ENCODE peak calls at places on chromosomes 6 and 20, in seven cellular contexts. U is erythroblast, Y is prostate gland, K is uterus, M is NB4, S is esophagus squamous epithelium, B is A549. J is an unnamed sample.

GRCh38 chr6:165606740-165607008 is 56.4 kb downstream of the PDE10A start:
- DNase-seq in U (no peak), Y (no peak), K (no peak), M (no peak), S (no peak), B (no peak), J (no peak)

GRCh38 chr20:25013478-25014380 is 21.2 kb upstream of the APMAP start:
- DNase-seq in U (no peak), Y (no peak), K (no peak), M (no peak), S (no peak), B (no peak), J (no peak)

GRCh38 chr6:164151161-164151728 is 736.7 kb downstream of the QKI start:
- DNase-seq in U (no peak), Y (peak; percentile 85), K (no peak), M (no peak), S (no peak), B (no peak), J (no peak)

GRCh38 chr20:9609892-9610502 is 95.6 kb downstream of the LAMP5 start:
- DNase-seq in U (peak; percentile 45), Y (peak; percentile 51), K (peak; percentile 31), M (peak; percentile 74), S (no peak), B (peak; percentile 83), J (peak; percentile 59)

GRCh38 chr6:141464490-141464889 is 668.2 kb upstream of the GJE1 start:
- DNase-seq in U (no peak), Y (no peak), K (no peak), M (no peak), S (no peak), B (peak; percentile 44), J (no peak)

GRCh38 chr6:152124432-152125074 is 317.1 kb downstream of the ESR1 start:
- DNase-seq in U (peak; percentile 7), Y (peak; percentile 24), K (no peak), M (peak; percentile 52), S (no peak), B (peak; percentile 56), J (peak; percentile 56)

GRCh38 chr20:48728042-48728837 is 99.6 kb downstream of the PREX1 start:
- DNase-seq in U (no peak), Y (no peak), K (no peak), M (no peak), S (no peak), B (no peak), J (no peak)

GRCh38 chr6:138434915-138435314 is 30.9 kb downstream of the HEBP2 start:
- DNase-seq in U (no peak), Y (no peak), K (no peak), M (peak; percentile 25), S (no peak), B (no peak), J (no peak)

GRCh38 chr6:98634569-98634968 is 199.8 kb upstream of the POU3F2 start:
- DNase-seq in U (no peak), Y (no peak), K (no peak), M (no peak), S (no peak), B (no peak), J (no peak)

GRCh38 chr20:33945391-33946079 is 48.2 kb upstream of the RALY start:
- DNase-seq in U (no peak), Y (no peak), K (no peak), M (peak; percentile 64), S (no peak), B (peak; percentile 11), J (no peak)

GRCh38 chr6:146351018-146351417 is 192.6 kb upstream of the RAB32 start:
- DNase-seq in U (no peak), Y (no peak), K (no peak), M (no peak), S (no peak), B (no peak), J (no peak)

GRCh38 chr6:47096233-47096887 is 54.2 kb upstream of the ADGRF1 start:
- DNase-seq in U (no peak), Y (no peak), K (no peak), M (no peak), S (no peak), B (no peak), J (no peak)

GRCh38 chr6:140669321-140669720 is 1294.9 kb upstream of the CITED2 start:
- DNase-seq in U (no peak), Y (no peak), K (no peak), M (no peak), S (no peak), B (no peak), J (no peak)

GRCh38 chr20:45088247-45088646 is 12.7 kb downstream of the KCNS1 start:
- DNase-seq in U (no peak), Y (no peak), K (no peak), M (no peak), S (no peak), B (no peak), J (no peak)

GRCh38 chr6:35470663-35471120 is 2.5 kb downstream of the RPL10A start:
- DNase-seq in U (no peak), Y (no peak), K (no peak), M (no peak), S (no peak), B (no peak), J (no peak)

GRCh38 chr20:48718914-48719578 is 108.8 kb downstream of the PREX1 start:
- DNase-seq in U (no peak), Y (no peak), K (no peak), M (peak; percentile 54), S (no peak), B (no peak), J (no peak)

GRCh38 chr20:35742741-35743523 is 872 bp upstream of the RBM39 start:
- DNase-seq in U (peak; percentile 53), Y (no peak), K (no peak), M (peak; percentile 79), S (no peak), B (peak; percentile 33), J (no peak)

GRCh38 chr6:67606905-67607828 is 1027.9 kb upstream of the ADGRB3 start:
- DNase-seq in U (no peak), Y (no peak), K (no peak), M (no peak), S (no peak), B (peak; percentile 1), J (no peak)

GRCh38 chr6:129785081-129785755 is 75.2 kb upstream of the ARHGAP18 start:
- DNase-seq in U (no peak), Y (no peak), K (no peak), M (no peak), S (no peak), B (no peak), J (no peak)

GRCh38 chr6:119627908-119628669 is 278.5 kb upstream of the MAN1A1 start:
- DNase-seq in U (peak; percentile 69), Y (no peak), K (no peak), M (no peak), S (no peak), B (no peak), J (no peak)

GRCh38 chr20:38926934-38927616 is 858 bp downstream of the FAM83D start:
- DNase-seq in U (peak; percentile 43), Y (no peak), K (no peak), M (no peak), S (no peak), B (peak; percentile 10), J (no peak)

GRCh38 chr20:1652960-1653359 is 4.6 kb downstream of the SIRPG start:
- DNase-seq in U (no peak), Y (no peak), K (no peak), M (no peak), S (no peak), B (no peak), J (no peak)

GRCh38 chr20:18611492-18611891 is 23.6 kb downstream of the DTD1 start:
- DNase-seq in U (no peak), Y (no peak), K (no peak), M (no peak), S (no peak), B (no peak), J (no peak)

GRCh38 chr20:50267041-50267865 is 76.6 kb downstream of the CEBPB start:
- DNase-seq in U (no peak), Y (peak; percentile 81), K (no peak), M (no peak), S (no peak), B (peak; percentile 77), J (peak; percentile 67)

GRCh38 chr6:7106752-7107577 is 796 bp upstream of the RREB1 start:
- DNase-seq in U (peak; percentile 88), Y (peak; percentile 34), K (peak; percentile 32), M (peak; percentile 62), S (no peak), B (peak; percentile 38), J (no peak)
- TF ChIP-seq POLR2A in U (peak; percentile 76), Y (no peak), K (no peak), M (no peak), S (no peak), B (peak; percentile 8), J (no peak)

GRCh38 chr6:43059168-43060033 is at the start of the genes KLC4 and MRPL2:
- DNase-seq in U (peak; percentile 100), Y (peak; percentile 99), K (peak; percentile 99), M (peak; percentile 99), S (peak; percentile 93), B (peak; percentile 97), J (peak; percentile 97)
- TF ChIP-seq POLR2A in U (peak; percentile 85), Y (peak; percentile 75), K (peak; percentile 81), M (peak; percentile 84), S (peak; percentile 77), B (peak; percentile 85), J (no peak)

DNA sequence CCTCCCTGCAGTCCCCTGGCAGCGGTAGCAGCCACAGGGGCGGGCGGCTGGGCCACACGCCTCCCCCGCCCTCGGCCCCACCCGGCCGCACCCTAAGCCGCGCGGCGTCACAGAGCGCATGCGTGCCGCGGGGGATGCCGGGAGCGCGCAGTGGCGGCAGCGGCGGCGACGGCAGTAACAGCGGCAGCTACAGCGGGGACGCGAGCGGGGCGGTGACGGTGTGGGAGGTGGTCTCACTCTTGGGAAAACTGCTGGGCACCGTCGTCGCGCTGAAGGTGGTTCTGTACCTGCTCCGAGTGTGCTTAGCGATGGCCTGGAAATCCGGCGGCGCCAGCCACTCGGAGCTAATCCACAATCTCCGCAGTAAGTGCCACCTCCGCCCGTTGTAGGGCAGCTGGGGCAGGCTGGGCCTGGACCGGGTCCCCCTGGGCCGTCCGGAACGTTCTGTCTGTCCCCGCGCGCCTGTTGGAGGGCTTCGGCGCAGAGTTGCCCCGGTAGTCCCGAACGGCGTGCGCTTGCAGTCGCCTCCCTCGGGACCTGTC is at the start of gene PCMT1:
- DNase-seq in U (peak; percentile 95), Y (peak; percentile 87), K (peak; percentile 84), M (peak; percentile 97), S (peak; percentile 38), B (peak; percentile 89), J (peak; percentile 72)
- TF ChIP-seq POLR2A in U (peak; percentile 79), Y (peak; percentile 73), K (peak; percentile 77), M (peak; percentile 73), S (peak; percentile 76), B (peak; percentile 74), J (peak; percentile 41)

GRCh38 chr6:31898200-31899011 is 908 bp upstream of the EHMT2 start:
- DNase-seq in U (peak; percentile 69), Y (no peak), K (no peak), M (peak; percentile 59), S (no peak), B (peak; percentile 52), J (peak; percentile 60)
- TF ChIP-seq POLR2A in U (no peak), Y (peak; percentile 52), K (no peak), M (no peak), S (no peak), B (no peak), J (no peak)